ENCODE peak calls at places on chromosomes 13 and 19, in ten cellular contexts. N is omental fat pad, P is left ventricle myocardium inferior, E is tibial artery, V is K562, W is LNCaP clone FGC, Q is progenitor cell of endocrine pancreas, U is neural crest cell, B is colonic mucosa, C is OCI-LY7. J is an unnamed sample.

GRCh38 chr19:14116918-14117578 is 514 bp downstream of the PRKACA start:
- DNase-seq in N (no peak), P (peak; percentile 42), E (peak; percentile 81), V (peak; percentile 66), W (no peak), Q (peak; percentile 28), U (no peak), B (peak; percentile 31), C (peak; percentile 40), J (no peak)

GRCh38 chr13:33931397-33931987 is 113.5 kb downstream of the RFC3 start:
- DNase-seq in N (no peak), P (no peak), E (no peak), V (peak; percentile 12), W (no peak), Q (peak; percentile 21), U (peak; percentile 13), B (no peak), C (peak; percentile 73), J (no peak)

GRCh38 chr13:32314968-32315254 is 252 bp downstream of the ZAR1L start:
- DNase-seq in N (peak; percentile 29), P (no peak), E (no peak), V (peak; percentile 29), W (no peak), Q (no peak), U (no peak), B (peak; percentile 33), C (peak; percentile 67), J (peak; percentile 70)

GRCh38 chr13:50451609-50452008 is 391.9 kb downstream of the DLEU7 start:
- DNase-seq in N (no peak), P (no peak), E (no peak), V (no peak), W (no peak), Q (no peak), U (no peak), B (no peak), C (no peak), J (no peak)

GRCh38 chr13:108220042-108220441 is 1.9 kb downstream of the ABHD13 start:
- DNase-seq in N (no peak), P (no peak), E (no peak), V (no peak), W (peak; percentile 27), Q (no peak), U (no peak), B (peak; percentile 74), C (no peak), J (no peak)

GRCh38 chr13:32737111-32737571 is 150.9 kb downstream of the PDS5B start:
- DNase-seq in N (no peak), P (no peak), E (no peak), V (no peak), W (no peak), Q (no peak), U (no peak), B (no peak), C (peak; percentile 22), J (no peak)

GRCh38 chr19:48970923-48971395 is 5.8 kb downstream of the FTL start:
- DNase-seq in N (peak; percentile 94), P (peak; percentile 81), E (peak; percentile 85), V (peak; percentile 78), W (no peak), Q (peak; percentile 69), U (peak; percentile 90), B (peak; percentile 81), C (peak; percentile 90), J (peak; percentile 76)

GRCh38 chr13:51728275-51728673 is 75.7 kb downstream of the DHRS12 start:
- DNase-seq in N (no peak), P (no peak), E (no peak), V (no peak), W (no peak), Q (no peak), U (no peak), B (no peak), C (no peak), J (no peak)

GRCh38 chr13:73465629-73465974 is 406.8 kb downstream of the KLF5 start:
- DNase-seq in N (no peak), P (no peak), E (no peak), V (no peak), W (no peak), Q (no peak), U (no peak), B (peak; percentile 48), C (no peak), J (no peak)

GRCh38 chr19:47507031-47507430 is 7.8 kb downstream of the NAPA start:
- DNase-seq in N (no peak), P (no peak), E (no peak), V (no peak), W (no peak), Q (no peak), U (no peak), B (no peak), C (no peak), J (no peak)

GRCh38 chr13:73336789-73337188 is 278.0 kb downstream of the KLF5 start:
- DNase-seq in N (no peak), P (no peak), E (no peak), V (no peak), W (no peak), Q (no peak), U (no peak), B (no peak), C (no peak), J (no peak)

GRCh38 chr13:28173793-28174192 is 35.4 kb downstream of the PAN3 start:
- DNase-seq in N (no peak), P (no peak), E (no peak), V (no peak), W (no peak), Q (no peak), U (no peak), B (no peak), C (no peak), J (no peak)

GRCh38 chr13:113981611-113982295 is 7.9 kb upstream of the C13orf46 start:
- DNase-seq in N (no peak), P (peak; percentile 7), E (peak; percentile 59), V (no peak), W (no peak), Q (no peak), U (no peak), B (no peak), C (no peak), J (peak; percentile 19)

GRCh38 chr13:33229446-33230177 is 55.9 kb downstream of the STARD13 start:
- DNase-seq in N (no peak), P (no peak), E (no peak), V (no peak), W (no peak), Q (no peak), U (peak; percentile 20), B (no peak), C (no peak), J (no peak)

GRCh38 chr13:104855581-104855980 is 1679.9 kb downstream of the EFNB2 start:
- DNase-seq in N (no peak), P (no peak), E (no peak), V (no peak), W (no peak), Q (no peak), U (no peak), B (no peak), C (no peak), J (no peak)

GRCh38 chr19:1296575-1297271 is 11.1 kb downstream of the EFNA2 start:
- DNase-seq in N (no peak), P (no peak), E (no peak), V (no peak), W (no peak), Q (no peak), U (no peak), B (no peak), C (no peak), J (no peak)

GRCh38 chr19:58129284-58129683 is 21.3 kb downstream of the ZNF329 start:
- DNase-seq in N (no peak), P (no peak), E (no peak), V (no peak), W (no peak), Q (no peak), U (no peak), B (no peak), C (no peak), J (no peak)

DNA sequence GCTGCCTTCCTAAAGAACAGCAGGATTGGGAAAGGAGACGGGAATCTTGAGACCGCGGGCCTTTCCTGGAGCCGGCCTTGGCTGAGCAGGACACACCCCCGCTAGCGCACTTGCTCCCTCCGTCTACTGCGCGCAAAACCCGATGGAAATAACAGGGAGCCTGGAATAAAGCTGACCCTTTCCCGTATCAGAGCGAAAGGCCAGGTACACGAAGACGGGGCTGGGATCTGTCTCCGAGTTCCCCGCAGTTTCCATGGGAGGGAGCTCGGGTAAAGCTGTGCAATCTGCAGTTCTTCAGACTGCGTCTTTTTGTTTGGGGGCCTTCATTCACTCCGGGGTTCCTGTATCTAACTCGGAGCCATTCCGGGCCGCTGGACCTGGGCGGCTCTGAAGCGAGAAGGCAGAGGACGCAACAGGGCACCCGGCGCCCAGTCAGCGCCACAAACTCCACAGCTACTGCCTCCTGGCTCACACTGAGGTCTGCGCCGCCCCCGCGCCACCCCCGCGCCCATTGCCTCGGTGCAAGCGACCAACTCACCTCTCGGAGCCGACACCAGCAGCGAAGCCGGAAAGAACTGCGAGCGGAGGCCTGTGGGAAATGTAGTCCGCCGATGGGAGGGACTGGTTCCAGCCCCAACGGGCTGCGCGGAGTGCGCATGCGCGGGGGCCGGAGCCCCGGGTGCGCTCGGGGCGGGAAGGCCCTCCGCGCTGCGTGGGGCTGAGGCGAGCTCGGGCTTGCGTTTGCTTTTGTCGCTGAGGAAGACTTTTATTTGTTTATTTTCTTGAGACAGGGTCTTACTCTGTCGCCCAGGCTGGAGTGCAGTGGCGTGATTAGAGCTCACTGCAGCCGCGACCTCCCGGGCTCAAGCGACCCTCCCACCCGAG is at the start of gene ZFP14:
- DNase-seq in N (peak; percentile 83), P (peak; percentile 93), E (peak; percentile 95), V (peak; percentile 98), W (peak; percentile 75), Q (peak; percentile 84), U (peak; percentile 80), B (peak; percentile 96), C (peak; percentile 94), J (peak; percentile 90)
- TF ChIP-seq CTCF in N (no peak), P (no peak), E (no peak), V (peak; percentile 43), W (peak; percentile 13), Q (no peak), U (no peak), B (no peak), C (peak; percentile 71), J (no peak)

GRCh38 chr19:7197760-7198696 is 96.2 kb downstream of the INSR start:
- DNase-seq in N (peak; percentile 55), P (peak; percentile 94), E (peak; percentile 97), V (peak; percentile 98), W (peak; percentile 80), Q (peak; percentile 88), U (peak; percentile 76), B (peak; percentile 88), C (peak; percentile 97), J (peak; percentile 88)
- TF ChIP-seq CTCF in N (no peak), P (peak; percentile 42), E (peak; percentile 39), V (no peak), W (no peak), Q (peak; percentile 52), U (peak; percentile 47), B (no peak), C (no peak), J (peak; percentile 45)

GRCh38 chr13:97307544-97307881 is 85.4 kb downstream of the MBNL2 start:
- DNase-seq in N (no peak), P (no peak), E (no peak), V (no peak), W (no peak), Q (no peak), U (no peak), B (no peak), C (no peak), J (no peak)
- TF ChIP-seq CTCF in N (no peak), P (no peak), E (no peak), V (no peak), W (no peak), Q (no peak), U (no peak), B (no peak), C (no peak), J (no peak)

GRCh38 chr13:81487151-81487550 is 1146.2 kb upstream of the SPRY2 start:
- DNase-seq in N (no peak), P (no peak), E (no peak), V (no peak), W (peak; percentile 15), Q (no peak), U (peak; percentile 12), B (peak; percentile 22), C (no peak), J (no peak)
- TF ChIP-seq CTCF in N (no peak), P (no peak), E (no peak), V (no peak), W (peak; percentile 53), Q (peak; percentile 58), U (peak; percentile 57), B (no peak), C (peak; percentile 39), J (no peak)

J was measured in CD14-positive monocyte.